ENCODE peak calls at places on chromosomes 4 and X, in four cellular contexts. U is HCEC 1CT, V is NCI-H1048, Q is glutamatergic neuron. N is an unnamed sample.

GRCh38 chrX:119942831-119943184 is 743 bp downstream of the NKAP start:
- DNase-seq in V (no peak), U (no peak), Q (no peak), N (no peak)

GRCh38 chr4:28636971-28637370 is 1776.3 kb downstream of the STIM2 start:
- DNase-seq in U (no peak), V (no peak), Q (no peak), N (no peak)

GRCh38 chr4:41256740-41257256 is at the start of gene UCHL1:
- DNase-seq in Q (peak; percentile 97), U (peak; percentile 59), V (peak; percentile 83), N (peak; percentile 65)

GRCh38 chr4:125520258-125520990 is 205.7 kb downstream of the FAT4 start:
- DNase-seq in V (no peak), U (no peak), Q (no peak), N (no peak)

GRCh38 chr4:121819216-121819980 is 4.3 kb downstream of the CCNA2 start:
- DNase-seq in Q (no peak), V (no peak), U (no peak), N (no peak)

GRCh38 chr4:48565362-48566083 is 75.5 kb downstream of the ZAR1 start:
- DNase-seq in Q (no peak), V (no peak), U (no peak), N (no peak)

GRCh38 chr4:146469053-146469452 is 52.7 kb downstream of the SLC10A7 start:
- DNase-seq in Q (no peak), V (no peak), U (no peak), N (no peak)

GRCh38 chrX:56986138-56986537 is 9.2 kb downstream of the SPIN3 start:
- DNase-seq in U (no peak), V (no peak), Q (no peak), N (no peak)

GRCh38 chr4:10157478-10158354 is 41.1 kb upstream of the WDR1 start:
- DNase-seq in V (peak; percentile 75), U (peak; percentile 48), Q (peak; percentile 51), N (peak; percentile 66)

GRCh38 chr4:8840816-8841455 is 30.7 kb downstream of the HMX1 start:
- DNase-seq in Q (no peak), U (no peak), V (no peak), N (no peak)

GRCh38 chr4:20276848-20277247 is 25.1 kb downstream of the SLIT2 start:
- DNase-seq in Q (no peak), U (no peak), V (no peak), N (no peak)

GRCh38 chr4:38384962-38385285 is 279.1 kb upstream of the KLF3 start:
- DNase-seq in V (no peak), U (no peak), Q (no peak), N (no peak)

GRCh38 chr4:59869559-59869958 is 1330.6 kb upstream of the ADGRL3 start:
- DNase-seq in U (no peak), Q (no peak), V (no peak), N (no peak)

GRCh38 chr4:73653695-73654106 is 33.5 kb upstream of the RASSF6 start:
- DNase-seq in Q (no peak), V (no peak), U (peak; percentile 29), N (no peak)